ENCODE peak calls at places on chromosome 3, in five cellular contexts. U is NCI-H1436, S is NCI-H69, P is HFFc6, L is progenitor cell of endocrine pancreas. V is an unnamed sample.

GRCh38 chr3:195854628-195855300 is 43.0 kb upstream of the MUC4 start:
- DNase-seq in U (no peak), S (no peak), P (no peak), L (no peak), V (no peak)

GRCh38 chr3:38460377-38461085 is 6.8 kb downstream of the ACVR2B start:
- DNase-seq in U (no peak), S (no peak), P (no peak), L (no peak), V (no peak)

GRCh38 chr3:34012102-34012461 is 213.7 kb downstream of the PDCD6IP start:
- DNase-seq in U (no peak), S (peak), P (peak), L (no peak), V (peak)

GRCh38 chr3:126390751-126391150 is 4.0 kb upstream of the CFAP100 start:
- DNase-seq in U (no peak), S (no peak), P (no peak), L (no peak), V (no peak)

GRCh38 chr3:47780727-47781325 is 867 bp downstream of the SMARCC1 start:
- DNase-seq in U (no peak), S (no peak), P (peak), L (no peak), V (peak)

GRCh38 chr3:155462672-155463071 is 169.2 kb upstream of the STRIT1 start:
- DNase-seq in U (no peak), S (peak), P (no peak), L (no peak), V (no peak)

GRCh38 chr3:133547432-133548041 is 25.9 kb upstream of the CDV3 start:
- DNase-seq in U (peak), S (no peak), P (peak), L (no peak), V (peak)

GRCh38 chr3:104178695-104179094 is 1188.0 kb upstream of the ALCAM start:
- DNase-seq in U (no peak), S (no peak), P (no peak), L (no peak), V (no peak)

GRCh38 chr3:142088522-142088921 is 60.8 kb downstream of the TFDP2 start:
- DNase-seq in U (no peak), S (no peak), P (peak), L (no peak), V (peak)

GRCh38 chr3:140050396-140050795 is 115.4 kb downstream of the CLSTN2 start:
- DNase-seq in U (no peak), S (no peak), P (no peak), L (no peak), V (no peak)

GRCh38 chr3:66431494-66431893 is 69.3 kb downstream of the LRIG1 start:
- DNase-seq in U (no peak), S (no peak), P (peak), L (no peak), V (no peak)

GRCh38 chr3:140499114-140499757 is 178.6 kb upstream of the TRIM42 start:
- DNase-seq in U (peak), S (peak), P (no peak), L (no peak), V (peak)

GRCh38 chr3:4897765-4898453 is 81.3 kb upstream of the BHLHE40 start:
- DNase-seq in U (no peak), S (no peak), P (no peak), L (no peak), V (no peak)

GRCh38 chr3:126339466-126339865 is 17.7 kb downstream of the KLF15 start:
- DNase-seq in U (no peak), S (no peak), P (no peak), L (no peak), V (no peak)

GRCh38 chr3:40608091-40608490 is 83.3 kb downstream of the ZNF621 start:
- DNase-seq in U (no peak), S (no peak), P (no peak), L (no peak), V (no peak)

GRCh38 chr3:196789773-196790419 is 50.2 kb downstream of the PAK2 start:
- DNase-seq in U (no peak), S (no peak), P (no peak), L (no peak), V (no peak)

GRCh38 chr3:191959876-191960418 is 499.0 kb downstream of the PYDC2 start:
- DNase-seq in U (no peak), S (no peak), P (no peak), L (no peak), V (peak)

GRCh38 chr3:100590114-100590839 is 19.1 kb upstream of the ADGRG7 start:
- DNase-seq in U (peak), S (peak), P (peak), L (peak), V (peak)

GRCh38 chr3:195815169-195815771 is 3.5 kb upstream of the MUC4 start:
- DNase-seq in U (no peak), S (no peak), P (no peak), L (no peak), V (no peak)

GRCh38 chr3:106610362-106610997 is 741.7 kb upstream of the CBLB start:
- DNase-seq in U (no peak), S (peak), P (peak), L (no peak), V (peak)

GRCh38 chr3:39154323-39155021 is 1.1 kb upstream of the CSRNP1 start:
- DNase-seq in U (no peak), S (peak), P (no peak), L (no peak), V (peak)

GRCh38 chr3:139534992-139535879 is 4.3 kb downstream of the RBP1 start:
- DNase-seq in U (no peak), S (peak), P (no peak), L (no peak), V (peak)

GRCh38 chr3:66812126-66812525 is 186.0 kb upstream of the KBTBD8 start:
- DNase-seq in U (no peak), S (no peak), P (peak), L (no peak), V (no peak)

GRCh38 chr3:9028134-9028533 is 64.9 kb upstream of the RAD18 start:
- DNase-seq in U (no peak), S (no peak), P (peak), L (no peak), V (no peak)

GRCh38 chr3:111151438-111151837 is 79.8 kb downstream of the NECTIN3 start:
- DNase-seq in U (no peak), S (no peak), P (peak), L (no peak), V (peak)

GRCh38 chr3:29067014-29067413 is 213.9 kb upstream of the RBMS3 start:
- DNase-seq in U (no peak), S (no peak), P (no peak), L (no peak), V (peak)

GRCh38 chr3:109275702-109276293 is 40.5 kb downstream of the DPPA2 start:
- DNase-seq in U (no peak), S (peak), P (peak), L (peak), V (peak)

GRCh38 chr3:48938156-48938555 is 19.5 kb downstream of the ARIH2 start:
- DNase-seq in U (no peak), S (no peak), P (peak), L (no peak), V (no peak)

V was measured in kidney glomerular epithelial cell.